ENCODE peak calls at places on chromosomes 5 and 9, in seven cellular contexts. V is endothelial cell; P is transverse colon; F is mucosa of descending colon; B is body of pancreas; K is prostate gland; C is activated CD8-positive, alpha-beta T cell treated with anti-CD3 and anti-CD28 coated beads for 36 hours. Q is an unnamed sample.

GRCh38 chr5:132854301-132854700 is 12.0 kb downstream of the GDF9 start:
- DNase-seq in B (no peak), C (no peak), K (no peak), V (no peak), F (no peak), P (no peak), Q (no peak)

GRCh38 chr9:106481003-106481614 is 381.9 kb upstream of the ZNF462 start:
- DNase-seq in C (no peak), V (no peak), K (no peak), B (no peak), P (no peak), F (no peak), Q (no peak)

GRCh38 chr9:35972093-35972492 is 14.1 kb upstream of the OR2S2 start:
- DNase-seq in P (no peak), C (peak), F (no peak), V (peak), B (no peak), K (no peak), Q (no peak)

GRCh38 chr9:133691191-133691590 is 47.0 kb downstream of the SARDH start:
- DNase-seq in C (no peak), V (no peak), P (no peak), F (no peak), B (no peak), K (no peak), Q (no peak)

GRCh38 chr5:133847301-133847700 is 121.1 kb downstream of the C5orf15 start:
- DNase-seq in F (no peak), P (no peak), V (no peak), C (no peak), K (no peak), B (no peak), Q (no peak)

GRCh38 chr9:92661761-92662160 is 8.2 kb downstream of the IPPK start:
- DNase-seq in C (no peak), B (no peak), K (no peak), F (no peak), V (no peak), P (no peak), Q (no peak)

GRCh38 chr9:81490605-81491331 is 198.6 kb downstream of the TLE1 start:
- DNase-seq in C (no peak), B (no peak), P (no peak), K (no peak), V (no peak), F (no peak), Q (no peak)

GRCh38 chr9:114925672-114926071 is 4.7 kb downstream of the TNFSF8 start:
- DNase-seq in V (no peak), B (no peak), P (no peak), F (no peak), K (no peak), C (no peak), Q (no peak)

GRCh38 chr9:95817205-95817604 is 58.3 kb upstream of the ERCC6L2 start:
- DNase-seq in C (no peak), V (no peak), F (no peak), B (no peak), K (no peak), P (no peak), Q (no peak)

GRCh38 chr5:73204302-73204701 is 31.3 kb downstream of the TMEM174 start:
- DNase-seq in P (no peak), K (no peak), B (peak), F (peak), V (no peak), C (no peak), Q (no peak)

GRCh38 chr5:78757269-78758053 is 108.9 kb upstream of the LHFPL2 start:
- DNase-seq in V (no peak), P (no peak), C (peak), K (no peak), F (no peak), B (no peak), Q (no peak)

GRCh38 chr5:68251804-68252648 is 36.5 kb downstream of the PIK3R1 start:
- DNase-seq in F (peak), C (no peak), V (no peak), P (peak), K (peak), B (peak), Q (no peak)

GRCh38 chr9:109411818-109412352 is 86.2 kb downstream of the PTPN3 start:
- DNase-seq in K (no peak), C (peak), P (no peak), V (peak), F (no peak), B (no peak), Q (no peak)

GRCh38 chr5:53545744-53546143 is 14.7 kb upstream of the NDUFS4 start:
- DNase-seq in K (no peak), F (no peak), V (no peak), C (no peak), B (no peak), P (no peak), Q (no peak)

GRCh38 chr5:168877132-168877895 is 298.1 kb upstream of the PANK3 start:
- DNase-seq in P (no peak), V (peak), K (no peak), F (no peak), C (peak), B (peak), Q (no peak)

GRCh38 chr5:168876419-168876818 is 297.3 kb upstream of the PANK3 start:
- DNase-seq in C (no peak), V (no peak), F (no peak), B (no peak), K (no peak), P (no peak), Q (no peak)

GRCh38 chr5:168872246-168872645 is 293.1 kb upstream of the PANK3 start:
- DNase-seq in C (no peak), V (no peak), B (no peak), F (no peak), K (no peak), P (no peak), Q (no peak)

GRCh38 chr5:168875839-168876238 is 296.7 kb upstream of the PANK3 start:
- DNase-seq in C (no peak), P (no peak), K (no peak), V (no peak), F (no peak), B (no peak), Q (no peak)

DNA sequence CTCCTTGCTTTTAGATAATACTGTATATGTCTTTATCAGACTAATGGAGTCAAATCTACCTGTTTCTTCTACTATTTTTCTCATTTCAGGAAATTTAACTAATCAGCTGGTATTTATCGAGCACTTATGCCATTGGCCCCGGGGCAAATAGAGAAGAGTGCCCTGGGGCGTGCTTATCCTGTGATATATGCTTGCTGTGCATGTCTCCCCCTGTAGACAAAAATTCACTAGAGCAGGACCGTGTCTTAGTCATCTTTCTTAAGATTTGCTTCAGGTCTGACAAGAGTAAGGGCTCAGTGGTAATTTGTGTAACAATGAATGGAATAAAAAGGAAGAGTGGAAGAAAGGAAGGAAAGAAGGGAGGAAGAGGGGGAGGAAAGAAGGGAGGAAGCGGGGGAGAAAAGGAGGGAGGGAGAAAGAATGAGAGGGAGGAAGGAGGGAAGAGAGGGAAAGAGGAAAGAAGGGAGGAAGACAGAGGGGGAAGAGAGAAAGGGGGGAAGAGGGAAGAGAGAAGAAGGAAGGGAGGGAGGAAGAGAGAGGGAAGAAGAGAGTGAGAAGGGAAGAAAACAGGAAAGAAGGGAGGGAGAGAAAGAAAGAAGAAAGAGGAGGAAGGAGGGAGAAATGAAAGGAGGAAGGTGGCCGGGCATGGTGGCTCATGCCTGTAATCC is 295.7 kb upstream of the PANK3 start:
- DNase-seq in V (no peak), F (no peak), B (no peak), K (no peak), C (peak), P (no peak), Q (no peak)
- TF ChIP-seq CTCF in V (no peak), F (no peak), B (no peak), K (no peak), C (no peak), P (no peak), Q (peak)

DNA sequence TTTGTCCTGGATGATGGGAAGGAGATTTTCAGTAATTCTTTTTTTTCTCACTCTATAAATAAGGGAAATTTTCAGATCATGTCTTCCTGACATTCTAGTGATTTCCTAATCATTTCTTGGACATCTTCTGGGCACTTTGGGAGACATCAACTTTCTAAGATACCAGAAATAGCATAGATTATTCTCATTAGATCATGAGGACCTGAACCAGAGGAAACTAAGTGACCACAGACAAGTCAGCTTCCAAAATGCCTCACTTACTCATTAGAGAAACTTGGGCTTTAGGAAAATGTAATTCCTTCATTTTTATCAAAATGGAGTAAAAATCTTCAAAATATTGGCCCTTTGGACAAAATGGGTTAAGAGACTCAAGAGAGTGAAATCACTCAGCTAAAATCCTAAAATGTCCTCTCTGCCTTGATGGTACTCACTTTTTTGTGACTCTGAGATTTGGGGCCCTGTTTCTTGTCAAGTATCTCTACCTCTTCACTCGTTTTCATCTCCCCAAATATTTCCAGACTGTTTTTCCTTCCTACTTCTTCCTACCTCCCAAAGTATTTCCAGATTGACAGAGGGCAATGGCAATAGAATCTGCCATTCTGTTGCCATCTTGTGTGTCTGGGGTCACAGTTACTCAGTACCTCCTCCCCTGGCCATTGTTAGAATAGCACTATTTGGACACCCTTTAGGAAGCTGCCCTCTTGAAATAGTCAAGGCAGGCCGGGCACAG is 194.5 kb downstream of the NR3C1 start:
- DNase-seq in P (no peak), F (no peak), B (no peak), K (no peak), C (no peak), V (no peak), Q (no peak)
- TF ChIP-seq CTCF in P (no peak), F (no peak), B (no peak), K (no peak), C (peak), V (peak), Q (peak)

GRCh38 chr5:173893192-173893561 is 5.0 kb downstream of the CPEB4 start:
- DNase-seq in V (no peak), C (no peak), P (no peak), K (no peak), B (no peak), F (no peak), Q (no peak)

GRCh38 chr5:173890195-173890951 is 2.2 kb downstream of the CPEB4 start:
- DNase-seq in F (no peak), P (no peak), K (no peak), V (peak), C (peak), B (no peak), Q (no peak)

GRCh38 chr5:173888473-173889135 is 455 bp downstream of the CPEB4 start:
- DNase-seq in V (peak), C (peak), F (peak), K (no peak), P (peak), B (no peak), Q (no peak)

GRCh38 chr5:173887610-173888472 is at the start of gene CPEB4:
- DNase-seq in K (peak), P (peak), C (peak), F (peak), B (peak), V (peak), Q (peak)

GRCh38 chr5:173891367-173891766 is 3.2 kb downstream of the CPEB4 start:
- DNase-seq in P (no peak), F (no peak), B (no peak), C (no peak), V (no peak), K (no peak), Q (no peak)
- TF ChIP-seq CTCF in P (no peak), F (no peak), B (no peak), C (no peak), V (no peak), K (no peak), Q (no peak)

GRCh38 chr5:3075309-3075708 is 323.8 kb upstream of the IRX2 start:
- DNase-seq in B (no peak), V (no peak), C (no peak), F (no peak), P (no peak), K (no peak), Q (no peak)
- TF ChIP-seq CTCF in B (no peak), V (peak), C (no peak), F (no peak), P (no peak), K (no peak), Q (peak)

DNA sequence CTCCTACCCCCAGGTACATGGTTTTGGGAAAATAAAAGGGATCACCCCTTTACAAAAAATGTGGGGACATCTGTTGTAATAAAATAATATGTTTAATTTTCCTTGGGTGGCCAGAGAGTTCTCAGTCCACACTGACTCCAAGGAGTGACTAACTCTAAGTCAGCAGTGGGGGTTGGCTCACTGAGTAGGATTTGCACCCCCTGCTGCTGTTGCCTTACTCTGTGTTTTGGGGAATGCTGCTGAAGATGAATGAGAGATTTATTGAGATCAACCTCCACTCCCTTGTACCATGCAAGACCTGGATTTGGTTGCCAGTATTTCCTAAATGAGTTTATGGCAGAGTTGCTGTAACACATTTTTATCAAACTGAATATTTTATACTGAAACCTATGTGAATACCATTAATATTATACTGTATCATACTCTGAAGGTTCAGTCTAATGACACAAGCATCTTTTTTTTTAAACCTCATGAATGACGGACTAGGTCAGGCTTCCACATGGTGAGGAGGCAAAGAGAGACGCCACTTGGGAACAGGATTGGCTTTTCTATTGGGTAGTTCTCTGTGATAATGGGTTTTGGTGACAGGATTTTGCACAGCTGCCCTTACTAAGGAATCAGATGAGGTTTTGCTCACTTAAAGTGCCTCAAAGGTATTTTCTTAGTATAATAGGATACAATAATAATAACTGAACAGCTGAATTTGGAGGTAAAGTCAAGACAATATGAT is 121.3 kb upstream of the OSMR start:
- DNase-seq in K (no peak), B (no peak), V (no peak), F (no peak), P (no peak), C (no peak), Q (no peak)
- TF ChIP-seq CTCF in K (no peak), B (no peak), V (no peak), F (no peak), P (no peak), C (no peak), Q (no peak)

GRCh38 chr5:119449882-119450281 is 2.4 kb upstream of the HSD17B4 start:
- DNase-seq in F (no peak), P (no peak), K (no peak), C (no peak), B (no peak), V (no peak), Q (no peak)

GRCh38 chr5:119452373-119453044 is at the start of gene HSD17B4:
- DNase-seq in F (peak), B (peak), K (peak), V (peak), P (peak), C (peak), Q (peak)

GRCh38 chr5:119453045-119453383 is 717 bp downstream of the HSD17B4 start:
- DNase-seq in F (no peak), P (peak), K (peak), V (no peak), C (no peak), B (peak), Q (no peak)

GRCh38 chr5:119452060-119452372 is 281 bp upstream of the HSD17B4 start:
- DNase-seq in K (no peak), B (no peak), C (no peak), V (no peak), F (no peak), P (no peak), Q (no peak)

DNA sequence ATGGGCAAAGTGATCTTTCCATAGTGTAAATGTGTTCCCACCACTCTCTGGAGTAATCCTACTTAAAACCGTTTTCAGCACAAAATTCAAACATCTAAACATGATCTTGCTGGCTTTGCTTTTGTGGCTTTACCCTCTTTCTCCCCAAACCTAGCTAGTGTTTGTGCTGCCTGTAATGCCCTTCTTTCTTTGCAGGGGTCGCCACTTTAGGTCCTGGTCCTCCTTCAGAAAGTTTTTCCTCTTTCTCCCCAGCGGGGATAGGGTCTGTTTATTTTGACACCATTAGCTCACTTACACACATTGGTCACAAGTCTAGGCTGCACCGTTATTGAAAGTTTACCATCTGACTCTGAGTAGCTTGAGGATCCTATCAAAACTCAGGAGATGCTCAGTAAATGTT is 736 bp upstream of the HSD17B4 start:
- DNase-seq in B (no peak), K (no peak), V (no peak), P (no peak), F (no peak), C (no peak), Q (no peak)
- TF ChIP-seq CTCF in B (no peak), K (no peak), V (no peak), P (no peak), F (no peak), C (no peak), Q (no peak)

GRCh38 chr5:43661102-43661501 is 58.1 kb downstream of the NNT start:
- DNase-seq in V (peak), P (no peak), C (peak), K (peak), F (peak), B (peak), Q (no peak)
- TF ChIP-seq CTCF in V (peak), P (peak), C (peak), K (peak), F (no peak), B (peak), Q (peak)

DNA sequence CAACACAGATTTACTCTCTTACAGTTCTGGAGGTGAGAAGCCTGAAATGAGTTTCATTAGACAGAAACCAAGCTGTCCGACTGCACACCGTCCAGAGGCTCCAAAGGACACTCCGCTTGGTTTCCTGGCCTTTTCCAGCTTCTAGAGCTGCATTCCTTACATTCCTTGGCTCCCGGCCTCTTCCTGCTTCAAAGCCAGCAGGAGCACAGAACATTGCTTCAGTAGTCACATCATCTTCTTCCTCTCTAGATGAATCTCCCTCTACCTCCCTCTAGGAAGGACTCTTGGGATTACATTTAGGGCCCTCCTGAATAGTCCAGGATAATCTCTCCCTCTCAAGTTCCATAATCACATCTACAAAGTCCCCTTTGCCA is 213.3 kb downstream of the CDK5RAP2 start:
- DNase-seq in F (no peak), V (peak), K (no peak), P (no peak), B (peak), C (no peak), Q (no peak)
- TF ChIP-seq CTCF in F (no peak), V (no peak), K (no peak), P (no peak), B (no peak), C (no peak), Q (peak)

GRCh38 chr5:6305821-6306220 is 72.5 kb downstream of the MED10 start:
- DNase-seq in C (no peak), B (no peak), F (no peak), V (no peak), K (no peak), P (no peak), Q (no peak)

GRCh38 chr5:6307304-6307703 is 71.0 kb downstream of the MED10 start:
- DNase-seq in V (no peak), P (no peak), K (no peak), C (no peak), F (no peak), B (peak), Q (no peak)

GRCh38 chr5:6311568-6312501 is 66.5 kb downstream of the MED10 start:
- DNase-seq in P (no peak), F (no peak), V (no peak), B (no peak), K (no peak), C (no peak), Q (no peak)

GRCh38 chr5:6309949-6310348 is 68.4 kb downstream of the MED10 start:
- DNase-seq in F (no peak), P (no peak), C (no peak), V (no peak), K (no peak), B (no peak), Q (no peak)

GRCh38 chr5:6308683-6309082 is 69.7 kb downstream of the MED10 start:
- DNase-seq in B (no peak), P (no peak), C (no peak), K (no peak), F (no peak), V (no peak), Q (no peak)
- TF ChIP-seq CTCF in B (no peak), P (no peak), C (no peak), K (no peak), F (no peak), V (no peak), Q (no peak)

DNA sequence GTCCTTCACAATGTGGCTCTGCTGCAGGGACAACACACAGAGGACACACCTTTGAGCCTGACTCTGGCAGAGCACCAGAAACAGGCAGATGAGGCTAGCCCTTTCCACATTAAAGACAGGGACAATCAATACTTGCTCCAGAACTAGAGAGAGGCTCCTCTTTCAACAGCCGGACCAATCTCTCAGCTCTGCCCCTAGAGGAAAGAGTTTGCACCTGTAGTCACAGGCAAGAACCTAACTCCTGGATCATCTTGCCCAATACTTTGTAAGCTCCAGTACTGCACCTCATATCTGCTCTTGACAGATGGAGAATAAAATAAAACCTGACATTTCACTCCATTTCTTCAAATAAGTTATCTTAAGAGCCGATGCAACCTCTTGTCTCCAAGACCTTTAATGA is 52.1 kb downstream of the EPB41L4A start:
- DNase-seq in K (no peak), V (no peak), P (no peak), B (no peak), C (no peak), F (peak), Q (no peak)
- TF ChIP-seq CTCF in K (no peak), V (no peak), P (no peak), B (no peak), C (no peak), F (no peak), Q (peak)

Q was measured in type B pancreatic cell.